ENCODE peak calls at places on chromosomes 12 and 14, in four cellular contexts. V is IMR-90, C is HCT116, K is A549. Q is an unnamed sample.
A peak's percentile ranks its signal among the peaks of the same experiment; 100 is the strongest.

GRCh38 chr12:127041985-127042625 is 1224.9 kb upstream of the TMEM132C start:
- ATAC-seq in K (no peak), V (no peak), C (no peak), Q (no peak)

GRCh38 chr12:117679776-117680175 is 289.0 kb downstream of the KSR2 start:
- ATAC-seq in V (no peak), C (no peak), K (no peak), Q (no peak)

GRCh38 chr12:105091495-105092206 is 7.4 kb upstream of the ALDH1L2 start:
- ATAC-seq in C (no peak), K (peak; percentile 60), V (no peak), Q (no peak)

GRCh38 chr12:76519538-76519937 is 40.0 kb downstream of the OSBPL8 start:
- ATAC-seq in K (no peak), V (no peak), C (no peak), Q (no peak)

GRCh38 chr12:561908-562593 is 101.2 kb downstream of the NINJ2 start:
- ATAC-seq in K (no peak), V (no peak), C (no peak), Q (peak; percentile 67)

GRCh38 chr12:75859868-75860267 is 171.7 kb downstream of the PHLDA1 start:
- ATAC-seq in K (no peak), V (no peak), C (peak; percentile 8), Q (no peak)

GRCh38 chr12:89825591-89826449 is 117.2 kb upstream of the ATP2B1 start:
- ATAC-seq in C (peak; percentile 52), V (no peak), K (peak; percentile 94), Q (no peak)

GRCh38 chr12:1638167-1638566 is 9.1 kb downstream of the WNT5B start:
- ATAC-seq in K (no peak), C (no peak), V (no peak), Q (no peak)

GRCh38 chr14:47256968-47257367 is 418.4 kb downstream of the MDGA2 start:
- ATAC-seq in K (no peak), V (no peak), C (no peak), Q (no peak)

GRCh38 chr14:68748691-68749090 is 44.2 kb downstream of the ZFP36L1 start:
- ATAC-seq in K (no peak), V (no peak), C (peak; percentile 50), Q (no peak)

GRCh38 chr14:103561381-103562134 is 899 bp downstream of the BAG5 start:
- ATAC-seq in C (peak; percentile 43), V (peak; percentile 10), K (peak; percentile 46), Q (peak; percentile 18)

GRCh38 chr14:103563089-103563620 is 395 bp downstream of the COA8 start:
- ATAC-seq in K (peak; percentile 75), C (peak; percentile 73), V (peak; percentile 46), Q (peak; percentile 59)

GRCh38 chr14:103562135-103562384 is 397 bp downstream of the BAG5 start:
- ATAC-seq in C (peak; percentile 26), K (no peak), V (no peak), Q (no peak)

GRCh38 chr14:103558071-103558882 is 4.2 kb downstream of the BAG5 start:
- ATAC-seq in C (no peak), V (peak; percentile 13), K (no peak), Q (peak; percentile 74)

DNA sequence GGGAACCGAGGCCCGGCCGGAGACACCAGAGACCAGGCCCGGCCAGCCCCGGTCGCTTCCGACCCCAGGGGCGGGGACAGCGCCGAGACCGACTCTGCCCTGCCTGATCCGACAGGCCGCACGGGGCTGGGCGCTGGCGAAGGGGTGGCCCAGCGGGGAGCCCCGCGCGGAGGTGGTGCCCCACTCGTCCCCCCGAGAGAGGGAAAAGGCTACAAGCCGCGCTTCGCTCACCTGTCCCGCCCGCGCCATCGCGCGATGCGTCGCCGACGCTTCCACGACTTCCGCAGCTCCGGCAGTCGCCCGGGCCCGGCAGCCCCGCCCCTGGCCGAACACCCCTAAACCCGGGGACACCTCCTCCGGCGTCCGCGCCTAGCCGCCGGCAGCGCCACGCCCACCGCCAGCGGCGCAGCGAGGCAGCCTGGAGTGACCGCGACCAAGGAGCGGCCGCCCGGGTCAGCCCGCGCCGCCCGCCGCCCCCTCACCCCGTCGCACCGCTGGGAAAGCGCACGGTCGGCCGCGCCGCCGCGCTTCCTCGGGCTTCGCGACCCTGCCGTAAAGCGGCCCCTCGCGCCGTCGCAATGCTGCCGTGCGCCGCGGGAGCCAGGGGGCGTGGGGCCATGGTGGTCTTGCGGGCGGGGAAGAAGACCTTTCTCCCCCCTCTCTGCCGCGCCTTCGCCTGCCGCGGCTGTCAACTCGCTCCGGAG is at the start of the genes BAG5 and COA8:
- ATAC-seq in V (peak; percentile 85), C (peak; percentile 78), K (peak; percentile 89), Q (peak; percentile 79)
- TF ChIP-seq POLR2A in V (peak; percentile 69), C (peak; percentile 60), K (peak; percentile 71), Q (peak; percentile 82)

DNA sequence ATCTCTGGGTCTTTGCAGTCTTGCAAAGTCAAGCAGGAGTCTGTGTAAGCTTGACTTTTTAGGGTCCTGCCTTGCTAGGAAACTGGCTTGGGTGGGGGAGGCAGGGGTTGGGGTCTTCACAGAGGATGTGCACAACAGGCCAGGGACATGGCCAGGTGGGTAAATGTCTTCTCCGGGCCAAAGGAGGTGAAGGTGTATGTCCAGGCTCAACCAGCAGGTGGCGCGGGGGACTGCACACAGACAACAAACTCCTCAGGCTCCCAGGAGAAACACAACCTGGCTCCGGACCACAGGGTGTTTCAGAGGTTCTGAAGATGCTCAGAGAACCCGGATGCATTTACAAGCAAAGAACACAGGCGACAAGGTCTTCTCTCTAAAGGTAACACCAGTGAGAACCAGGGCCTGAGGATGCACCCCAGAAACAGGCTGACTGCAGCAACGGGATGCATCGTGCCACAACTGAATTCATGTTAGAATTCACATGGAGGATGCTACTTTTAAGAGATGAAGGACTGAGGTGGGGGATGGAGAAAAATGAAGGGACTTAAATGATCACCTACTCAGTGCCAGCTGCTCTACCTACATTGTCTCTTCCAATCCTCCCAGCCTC is 56.0 kb downstream of the PLEKHG3 start:
- ATAC-seq in K (no peak), C (peak; percentile 56), V (no peak), Q (no peak)
- H3K4me1 ChIP-seq in K (peaks cover 94% of the 10 kb centered on the region), C (peaks cover 45% of the 10 kb centered on the region), V (peaks cover 52% of the 10 kb centered on the region), Q (peaks cover 74% of the 10 kb centered on the region)

GRCh38 chr14:103318750-103319419 is 15.2 kb upstream of the EIF5 start:
- ATAC-seq in K (no peak), V (no peak), C (no peak), Q (no peak)

GRCh38 chr14:103316723-103317122 is 17.3 kb upstream of the EIF5 start:
- ATAC-seq in C (no peak), V (no peak), K (no peak), Q (no peak)

GRCh38 chr14:103317251-103317650 is 16.8 kb upstream of the EIF5 start:
- ATAC-seq in K (no peak), V (no peak), C (no peak), Q (no peak)

GRCh38 chr14:103317976-103318580 is 16.0 kb upstream of the EIF5 start:
- ATAC-seq in V (no peak), K (no peak), C (no peak), Q (no peak)

DNA sequence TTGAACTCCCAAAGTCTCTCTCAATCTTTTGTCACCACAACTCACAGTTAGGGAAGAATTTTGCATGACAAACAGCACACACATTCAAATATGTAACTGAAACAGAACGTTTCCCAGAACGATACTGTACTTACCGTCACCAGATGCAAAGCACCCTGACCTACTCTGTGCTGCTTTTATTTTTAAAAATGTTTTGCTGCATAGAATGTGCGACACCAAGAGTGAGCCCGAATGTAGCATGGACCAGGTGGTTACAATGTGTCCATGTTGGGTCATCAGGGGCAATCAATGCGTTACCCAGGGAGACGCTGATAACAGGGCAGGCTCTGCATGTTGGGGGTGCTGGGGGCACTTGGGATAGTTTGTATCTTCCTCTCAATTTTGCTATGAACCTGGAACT is 14.6 kb upstream of the EIF5 start:
- ATAC-seq in K (no peak), V (no peak), C (no peak), Q (no peak)
- TF ChIP-seq CTCF in K (no peak), V (no peak), C (no peak), Q (no peak)

GRCh38 chr12:120528861-120529525 is at the start of gene COQ5:
- ATAC-seq in C (peak; percentile 90), V (peak; percentile 96), K (peak; percentile 97), Q (peak; percentile 95)
- TF ChIP-seq POLR2A in C (peak; percentile 71), V (peak; percentile 82), K (peak; percentile 86), Q (peak; percentile 25)

GRCh38 chr14:103003850-103004249 is 53.5 kb downstream of the CDC42BPB start:
- ATAC-seq in K (no peak), C (no peak), V (no peak), Q (no peak)

GRCh38 chr14:103001226-103001625 is 56.1 kb downstream of the CDC42BPB start:
- ATAC-seq in K (no peak), V (no peak), C (no peak), Q (no peak)

GRCh38 chr14:103003351-103003615 is 54.1 kb downstream of the CDC42BPB start:
- ATAC-seq in C (no peak), V (no peak), K (no peak), Q (no peak)

GRCh38 chr14:103001651-103002396 is 55.5 kb downstream of the CDC42BPB start:
- ATAC-seq in K (no peak), C (no peak), V (no peak), Q (no peak)

GRCh38 chr14:103002578-103003350 is 54.6 kb downstream of the CDC42BPB start:
- ATAC-seq in K (no peak), V (no peak), C (no peak), Q (no peak)
- H3K4me1 ChIP-seq in K (no peaks in the 10 kb centered on the region), V (peaks cover 3% of the 10 kb centered on the region), C (no peaks in the 10 kb centered on the region), Q (no peaks in the 10 kb centered on the region)

GRCh38 chr14:80586116-80586515 is 355.4 kb downstream of the CEP128 start:
- ATAC-seq in C (no peak), V (no peak), K (no peak), Q (no peak)

GRCh38 chr14:80585506-80585835 is 356.1 kb downstream of the CEP128 start:
- ATAC-seq in C (no peak), K (no peak), V (peak; percentile 69), Q (no peak)

GRCh38 chr14:80584638-80585505 is 356.7 kb downstream of the CEP128 start:
- ATAC-seq in C (peak; percentile 46), V (peak; percentile 30), K (no peak), Q (no peak)

GRCh38 chr14:80587096-80587724 is 354.3 kb downstream of the CEP128 start:
- ATAC-seq in V (peak; percentile 74), C (peak; percentile 78), K (peak; percentile 62), Q (no peak)
- TF ChIP-seq CTCF in V (peak; percentile 54), C (peak; percentile 69), K (peak; percentile 55), Q (no peak)

Q was measured in gastroesophageal sphincter.